ENCODE peak calls at places on chromosomes 11 and 22, in four cellular contexts. One of them, this sample, is unnamed.

GRCh38 chr11:29300441-29300840 is 716.4 kb downstream of the KCNA4 start:
- DNase-seq in D341Med: no peak
- DNase-seq in HTR-8/SVneo: peak
- DNase-seq in NCI-H345: no peak
- DNase-seq in this sample: peak

GRCh38 chr11:132909016-132909606 is 623.2 kb downstream of the OPCML start:
- DNase-seq in HTR-8/SVneo: no peak
- DNase-seq in D341Med: no peak
- DNase-seq in NCI-H345: no peak
- DNase-seq in this sample: no peak

GRCh38 chr11:11968511-11969280 is 39.7 kb downstream of the DKK3 start:
- DNase-seq in NCI-H345: no peak
- DNase-seq in HTR-8/SVneo: no peak
- DNase-seq in D341Med: no peak
- DNase-seq in this sample: no peak

GRCh38 chr11:2414616-2415015 is 14.1 kb downstream of the TSSC4 start:
- DNase-seq in HTR-8/SVneo: no peak
- DNase-seq in D341Med: no peak
- DNase-seq in NCI-H345: no peak
- DNase-seq in this sample: no peak

GRCh38 chr11:116990061-116990473 is 108.2 kb downstream of the SIK3 start:
- DNase-seq in HTR-8/SVneo: peak
- DNase-seq in D341Med: no peak
- DNase-seq in NCI-H345: no peak
- DNase-seq in this sample: peak

GRCh38 chr11:118175031-118175531 is 1.4 kb downstream of the SCN2B start:
- DNase-seq in D341Med: no peak
- DNase-seq in HTR-8/SVneo: peak
- DNase-seq in NCI-H345: no peak
- DNase-seq in this sample: no peak

GRCh38 chr11:113675003-113675471 is 31.1 kb downstream of the TMPRSS5 start:
- DNase-seq in NCI-H345: no peak
- DNase-seq in HTR-8/SVneo: peak
- DNase-seq in D341Med: no peak
- DNase-seq in this sample: peak

GRCh38 chr11:68282861-68283230 is 11.1 kb upstream of the C11orf24 start:
- DNase-seq in HTR-8/SVneo: no peak
- DNase-seq in NCI-H345: no peak
- DNase-seq in D341Med: no peak
- DNase-seq in this sample: no peak

GRCh38 chr11:57402188-57403066 is 12.0 kb upstream of the PRG2 start:
- DNase-seq in D341Med: no peak
- DNase-seq in NCI-H345: no peak
- DNase-seq in HTR-8/SVneo: peak
- DNase-seq in this sample: no peak

GRCh38 chr11:86511086-86511551 is 136.4 kb downstream of the CCDC81 start:
- DNase-seq in NCI-H345: no peak
- DNase-seq in D341Med: no peak
- DNase-seq in HTR-8/SVneo: no peak
- DNase-seq in this sample: no peak

GRCh38 chr11:68020575-68020974 is 9.9 kb upstream of the NDUFS8 start:
- DNase-seq in HTR-8/SVneo: no peak
- DNase-seq in D341Med: no peak
- DNase-seq in NCI-H345: no peak
- DNase-seq in this sample: no peak

GRCh38 chr11:119115484-119116234 is 5.7 kb upstream of the HINFP start:
- DNase-seq in HTR-8/SVneo: no peak
- DNase-seq in D341Med: no peak
- DNase-seq in NCI-H345: no peak
- DNase-seq in this sample: no peak

GRCh38 chr22:36349726-36350125 is 38.0 kb downstream of the MYH9 start:
- DNase-seq in NCI-H345: no peak
- DNase-seq in HTR-8/SVneo: no peak
- DNase-seq in D341Med: no peak
- DNase-seq in this sample: no peak

GRCh38 chr11:35419713-35420333 is 465 bp upstream of the SLC1A2 start:
- DNase-seq in HTR-8/SVneo: no peak
- DNase-seq in NCI-H345: no peak
- DNase-seq in D341Med: peak
- DNase-seq in this sample: no peak

GRCh38 chr11:61023086-61024035 is 51.9 kb downstream of the CD6 start:
- DNase-seq in D341Med: no peak
- DNase-seq in NCI-H345: peak
- DNase-seq in HTR-8/SVneo: no peak
- DNase-seq in this sample: no peak

GRCh38 chr11:2582436-2582931 is 117.3 kb downstream of the KCNQ1OT1 start:
- DNase-seq in HTR-8/SVneo: no peak
- DNase-seq in NCI-H345: no peak
- DNase-seq in D341Med: peak
- DNase-seq in this sample: no peak

GRCh38 chr11:23406131-23406819 is 546.0 kb upstream of the CCDC179 start:
- DNase-seq in NCI-H345: no peak
- DNase-seq in D341Med: peak
- DNase-seq in HTR-8/SVneo: no peak
- DNase-seq in this sample: no peak

GRCh38 chr11:65611758-65612603 is 2.0 kb downstream of the MAP3K11 start:
- DNase-seq in D341Med: no peak
- DNase-seq in HTR-8/SVneo: no peak
- DNase-seq in NCI-H345: no peak
- DNase-seq in this sample: no peak

GRCh38 chr11:109130910-109131309 is 291.1 kb upstream of the C11orf87 start:
- DNase-seq in D341Med: peak
- DNase-seq in NCI-H345: no peak
- DNase-seq in HTR-8/SVneo: no peak
- DNase-seq in this sample: no peak

GRCh38 chr11:20565236-20565635 is 34.2 kb upstream of the SLC6A5 start:
- DNase-seq in HTR-8/SVneo: no peak
- DNase-seq in D341Med: no peak
- DNase-seq in NCI-H345: no peak
- DNase-seq in this sample: no peak

GRCh38 chr22:30226192-30226832 is 20.2 kb downstream of the LIF start:
- DNase-seq in NCI-H345: no peak
- DNase-seq in HTR-8/SVneo: no peak
- DNase-seq in D341Med: no peak
- DNase-seq in this sample: no peak

This sample was measured in HS-5.